ENCODE peak calls at places on chromosomes 4 and X, in six cellular contexts. One of them, this sample, is unnamed.

GRCh38 chrX:7270018-7270417 is 122.1 kb upstream of the PUDP start:
- DNase-seq in NCI-H2081: no peak
- DNase-seq in head of caudate nucleus: no peak
- DNase-seq in immature natural killer cell: no peak
- DNase-seq in H7: no peak
- DNase-seq in SW480: no peak
- DNase-seq in this sample: no peak

GRCh38 chr4:108619372-108620100 is 840 bp upstream of the RPL34 start:
- DNase-seq in NCI-H2081: no peak
- DNase-seq in H7: no peak
- DNase-seq in SW480: no peak
- DNase-seq in head of caudate nucleus: no peak
- DNase-seq in immature natural killer cell: peak
- DNase-seq in this sample: peak

GRCh38 chr4:89249716-89250361 is 57.8 kb downstream of the GPRIN3 start:
- DNase-seq in immature natural killer cell: no peak
- DNase-seq in head of caudate nucleus: no peak
- DNase-seq in SW480: no peak
- DNase-seq in H7: no peak
- DNase-seq in NCI-H2081: peak
- DNase-seq in this sample: no peak

GRCh38 chr4:111234939-111235338 is 612.1 kb upstream of the PITX2 start:
- DNase-seq in head of caudate nucleus: no peak
- DNase-seq in H7: no peak
- DNase-seq in SW480: no peak
- DNase-seq in immature natural killer cell: no peak
- DNase-seq in NCI-H2081: no peak
- DNase-seq in this sample: no peak

GRCh38 chrX:11836284-11836683 is 78.2 kb downstream of the MSL3 start:
- DNase-seq in head of caudate nucleus: no peak
- DNase-seq in SW480: no peak
- DNase-seq in immature natural killer cell: no peak
- DNase-seq in H7: no peak
- DNase-seq in NCI-H2081: peak
- DNase-seq in this sample: no peak

GRCh38 chrX:155094468-155095061 is 23.3 kb downstream of the BRCC3 start:
- DNase-seq in H7: peak
- DNase-seq in NCI-H2081: peak
- DNase-seq in head of caudate nucleus: no peak
- DNase-seq in immature natural killer cell: peak
- DNase-seq in SW480: peak
- DNase-seq in this sample: peak

GRCh38 chr4:59222231-59222630 is 1977.9 kb upstream of the ADGRL3 start:
- DNase-seq in immature natural killer cell: no peak
- DNase-seq in NCI-H2081: no peak
- DNase-seq in H7: no peak
- DNase-seq in head of caudate nucleus: no peak
- DNase-seq in SW480: no peak
- DNase-seq in this sample: no peak

GRCh38 chr4:16270654-16271328 is 44.5 kb upstream of the TAPT1 start:
- DNase-seq in head of caudate nucleus: no peak
- DNase-seq in NCI-H2081: no peak
- DNase-seq in immature natural killer cell: no peak
- DNase-seq in SW480: no peak
- DNase-seq in H7: peak
- DNase-seq in this sample: no peak

GRCh38 chrX:10470009-10470408 is 150.4 kb downstream of the MID1 start:
- DNase-seq in head of caudate nucleus: no peak
- DNase-seq in H7: no peak
- DNase-seq in NCI-H2081: no peak
- DNase-seq in immature natural killer cell: no peak
- DNase-seq in SW480: no peak
- DNase-seq in this sample: no peak

GRCh38 chr4:7635435-7635834 is 200.7 kb upstream of the PSAPL1 start:
- DNase-seq in head of caudate nucleus: no peak
- DNase-seq in H7: no peak
- DNase-seq in immature natural killer cell: no peak
- DNase-seq in NCI-H2081: no peak
- DNase-seq in SW480: no peak
- DNase-seq in this sample: no peak

GRCh38 chrX:40145001-40145631 is 47.4 kb upstream of the BCOR start:
- DNase-seq in H7: peak
- DNase-seq in head of caudate nucleus: no peak
- DNase-seq in immature natural killer cell: no peak
- DNase-seq in SW480: no peak
- DNase-seq in NCI-H2081: peak
- DNase-seq in this sample: no peak

GRCh38 chrX:84907324-84907946 is 96.2 kb upstream of the APOOL start:
- DNase-seq in NCI-H2081: peak
- DNase-seq in immature natural killer cell: no peak
- DNase-seq in head of caudate nucleus: no peak
- DNase-seq in H7: no peak
- DNase-seq in SW480: peak
- DNase-seq in this sample: peak

GRCh38 chr4:109699553-109700225 is 3.6 kb downstream of the CASP6 start:
- DNase-seq in NCI-H2081: no peak
- DNase-seq in head of caudate nucleus: no peak
- DNase-seq in immature natural killer cell: no peak
- DNase-seq in H7: no peak
- DNase-seq in SW480: no peak
- DNase-seq in this sample: no peak

GRCh38 chrX:48833531-48834138 is 1.8 kb downstream of the PCSK1N start:
- DNase-seq in SW480: peak
- DNase-seq in head of caudate nucleus: no peak
- DNase-seq in H7: no peak
- DNase-seq in NCI-H2081: peak
- DNase-seq in immature natural killer cell: no peak
- DNase-seq in this sample: no peak

GRCh38 chr4:2797545-2798305 is 4.8 kb downstream of the SH3BP2 start:
- DNase-seq in SW480: no peak
- DNase-seq in immature natural killer cell: peak
- DNase-seq in head of caudate nucleus: no peak
- DNase-seq in H7: no peak
- DNase-seq in NCI-H2081: no peak
- DNase-seq in this sample: no peak

GRCh38 chrX:75230296-75230695 is 43.6 kb upstream of the UPRT start:
- DNase-seq in NCI-H2081: no peak
- DNase-seq in head of caudate nucleus: no peak
- DNase-seq in H7: no peak
- DNase-seq in SW480: no peak
- DNase-seq in immature natural killer cell: no peak
- DNase-seq in this sample: no peak

GRCh38 chr4:141074098-141074878 is 59.0 kb downstream of the RNF150 start:
- DNase-seq in immature natural killer cell: no peak
- DNase-seq in H7: no peak
- DNase-seq in head of caudate nucleus: no peak
- DNase-seq in SW480: no peak
- DNase-seq in NCI-H2081: no peak
- DNase-seq in this sample: no peak

GRCh38 chr4:112766422-112766821 is 129.5 kb downstream of the LARP7 start:
- DNase-seq in head of caudate nucleus: no peak
- DNase-seq in immature natural killer cell: no peak
- DNase-seq in SW480: peak
- DNase-seq in NCI-H2081: no peak
- DNase-seq in H7: peak
- DNase-seq in this sample: peak

GRCh38 chr4:62709618-62710252 is 1509.6 kb downstream of the ADGRL3 start:
- DNase-seq in head of caudate nucleus: no peak
- DNase-seq in SW480: peak
- DNase-seq in H7: no peak
- DNase-seq in immature natural killer cell: no peak
- DNase-seq in NCI-H2081: peak
- DNase-seq in this sample: peak

GRCh38 chr4:131052646-131053045 is 1956.7 kb downstream of the C4orf33 start:
- DNase-seq in SW480: no peak
- DNase-seq in H7: no peak
- DNase-seq in NCI-H2081: no peak
- DNase-seq in head of caudate nucleus: no peak
- DNase-seq in immature natural killer cell: no peak
- DNase-seq in this sample: no peak

GRCh38 chr4:6695660-6696581 is 2.2 kb downstream of the S100P start:
- DNase-seq in NCI-H2081: no peak
- DNase-seq in SW480: no peak
- DNase-seq in immature natural killer cell: peak
- DNase-seq in H7: peak
- DNase-seq in head of caudate nucleus: no peak
- DNase-seq in this sample: no peak

GRCh38 chrX:46582964-46583363 is 9.4 kb downstream of the CHST7 start:
- DNase-seq in head of caudate nucleus: no peak
- DNase-seq in NCI-H2081: no peak
- DNase-seq in H7: no peak
- DNase-seq in SW480: no peak
- DNase-seq in immature natural killer cell: no peak
- DNase-seq in this sample: no peak

GRCh38 chr4:98311656-98312055 is 50.5 kb downstream of the RAP1GDS1 start:
- DNase-seq in H7: no peak
- DNase-seq in NCI-H2081: no peak
- DNase-seq in head of caudate nucleus: no peak
- DNase-seq in immature natural killer cell: no peak
- DNase-seq in SW480: no peak
- DNase-seq in this sample: no peak

GRCh38 chr4:121266982-121267381 is 102.9 kb upstream of the TNIP3 start:
- DNase-seq in head of caudate nucleus: no peak
- DNase-seq in immature natural killer cell: no peak
- DNase-seq in NCI-H2081: no peak
- DNase-seq in H7: no peak
- DNase-seq in SW480: no peak
- DNase-seq in this sample: no peak